ENCODE peak calls at places on chromosome 6, in nine cellular contexts. D is cardiac fibroblast, X is Peyer's patch, A is lower lobe of right lung, B is adrenal gland, E is kidney epithelial cell, R is psoas muscle, I is tibial nerve, Y is OCI-LY7. J is an unnamed sample.

GRCh38 chr6:30818426-30818841 is 65.9 kb upstream of the DDR1 start:
- DNase-seq in X (no peak), E (no peak), I (no peak), R (no peak), A (no peak), Y (no peak), D (peak; percentile 92), B (no peak), J (no peak)

GRCh38 chr6:117485433-117485832 is 3.0 kb downstream of the DCBLD1 start:
- DNase-seq in E (no peak), Y (no peak), I (no peak), A (no peak), B (no peak), R (no peak), X (no peak), D (no peak), J (no peak)

GRCh38 chr6:162785632-162786242 is 58.0 kb downstream of the PACRG start:
- DNase-seq in B (no peak), I (no peak), Y (no peak), A (no peak), D (no peak), R (no peak), E (no peak), X (no peak), J (no peak)

GRCh38 chr6:143157146-143157545 is 96.5 kb downstream of the AIG1 start:
- DNase-seq in X (no peak), D (no peak), B (no peak), E (no peak), I (no peak), A (no peak), Y (no peak), R (no peak), J (no peak)

GRCh38 chr6:99185525-99185924 is 163.9 kb downstream of the FAXC start:
- DNase-seq in I (no peak), A (no peak), D (no peak), E (no peak), Y (no peak), B (no peak), R (no peak), X (no peak), J (no peak)

GRCh38 chr6:92354270-92354831 is 1065.0 kb downstream of the EPHA7 start:
- DNase-seq in R (no peak), Y (no peak), E (no peak), A (no peak), I (no peak), D (no peak), B (no peak), X (no peak), J (no peak)

GRCh38 chr6:22149501-22150490 is 147.0 kb downstream of the PRL start:
- DNase-seq in R (no peak), X (no peak), D (peak; percentile 9), A (no peak), B (peak; percentile 67), Y (no peak), E (peak; percentile 54), I (no peak), J (no peak)

GRCh38 chr6:33860706-33861474 is 57.1 kb upstream of the MLN start:
- DNase-seq in R (no peak), B (no peak), A (no peak), Y (peak; percentile 29), X (no peak), D (peak; percentile 48), I (no peak), E (no peak), J (no peak)

GRCh38 chr6:118776607-118777549 is 117.1 kb upstream of the ASF1A start:
- DNase-seq in R (peak; percentile 33), B (peak; percentile 87), E (peak; percentile 23), A (no peak), Y (peak; percentile 70), I (peak; percentile 82), X (peak; percentile 85), D (peak; percentile 89), J (no peak)

GRCh38 chr6:8889514-8889913 is 454.2 kb upstream of the SLC35B3 start:
- DNase-seq in E (no peak), D (no peak), X (no peak), R (no peak), A (no peak), Y (no peak), I (no peak), B (no peak), J (no peak)

GRCh38 chr6:13431861-13432465 is 55.4 kb downstream of the GFOD1 start:
- DNase-seq in I (no peak), D (peak; percentile 51), R (no peak), X (no peak), E (no peak), A (no peak), B (no peak), Y (no peak), J (no peak)

DNA sequence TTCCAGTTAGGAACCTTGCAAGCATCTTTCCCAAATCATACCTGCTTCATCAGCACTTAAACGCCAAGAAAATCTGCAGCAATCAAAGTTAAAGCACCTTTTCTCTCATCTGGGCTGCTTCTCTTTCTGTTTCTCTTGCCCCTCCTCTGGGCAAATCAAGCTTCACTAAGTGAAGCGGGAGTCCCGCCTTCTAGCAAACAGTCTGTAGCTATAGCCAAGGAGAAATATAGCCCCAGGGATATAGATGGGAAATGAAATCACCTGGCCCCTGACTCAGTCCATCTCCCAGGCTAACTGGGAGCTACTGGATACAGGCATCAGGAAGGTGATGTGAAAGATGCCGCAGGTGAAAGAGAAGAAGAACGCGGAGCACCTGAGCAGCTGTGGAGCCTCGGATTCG is 481.9 kb downstream of the C6orf118 start:
- DNase-seq in I (no peak), X (no peak), E (no peak), Y (no peak), R (no peak), B (no peak), D (no peak), A (no peak), J (no peak)
- H3K4me3 ChIP-seq in I (no peak overlapping the region), X (no peak overlapping the region), E (no peak overlapping the region), Y (no peak overlapping the region), R (no peak overlapping the region), B (no peak overlapping the region), D (no peak overlapping the region), A (no peak overlapping the region), J (no peak overlapping the region)

GRCh38 chr6:136791296-136792065 is 796 bp downstream of the MAP3K5 start:
- DNase-seq in A (peak; percentile 84), B (peak; percentile 77), D (peak; percentile 65), I (peak; percentile 57), X (peak; percentile 91), Y (peak; percentile 81), R (peak; percentile 66), E (no peak), J (peak; percentile 86)

GRCh38 chr6:136793348-136793747 is 1.1 kb upstream of the MAP3K5 start:
- DNase-seq in E (no peak), B (no peak), I (no peak), X (no peak), Y (no peak), D (no peak), R (no peak), A (no peak), J (no peak)

GRCh38 chr6:136792945-136793289 is 640 bp upstream of the MAP3K5 start:
- DNase-seq in D (peak; percentile 92), I (peak; percentile 92), A (peak; percentile 96), B (peak; percentile 96), R (peak; percentile 93), E (no peak), X (peak; percentile 98), Y (peak; percentile 93), J (peak; percentile 90)

GRCh38 chr6:136790411-136791295 is 1.6 kb downstream of the MAP3K5 start:
- DNase-seq in B (no peak), A (no peak), I (no peak), Y (no peak), X (no peak), E (no peak), D (no peak), R (no peak), J (no peak)

GRCh38 chr6:136792066-136792944 is at the start of gene MAP3K5:
- DNase-seq in B (peak; percentile 90), I (peak; percentile 68), X (peak; percentile 96), D (peak; percentile 86), E (no peak), Y (peak; percentile 94), A (peak; percentile 91), R (peak; percentile 80), J (peak; percentile 93)
- TF ChIP-seq CTCF in B (no peak), I (peak; percentile 36), X (peak; percentile 68), D (peak; percentile 41), E (peak; percentile 48), Y (peak; percentile 36), A (no peak), R (no peak), J (peak; percentile 6)

GRCh38 chr6:46324706-46325105 is 153.9 kb upstream of the ENPP5 start:
- DNase-seq in A (no peak), I (no peak), X (no peak), Y (no peak), D (no peak), B (no peak), R (no peak), E (no peak), J (no peak)

GRCh38 chr6:46325561-46326525 is 155.1 kb upstream of the ENPP5 start:
- DNase-seq in I (no peak), X (no peak), A (peak; percentile 41), Y (peak; percentile 7), E (peak; percentile 34), R (no peak), B (peak; percentile 42), D (peak; percentile 36), J (no peak)

GRCh38 chr6:46320505-46320904 is 149.7 kb upstream of the ENPP5 start:
- DNase-seq in Y (no peak), A (no peak), B (no peak), D (peak; percentile 12), I (no peak), X (no peak), E (no peak), R (no peak), J (no peak)

GRCh38 chr6:46323312-46323965 is 152.7 kb upstream of the ENPP5 start:
- DNase-seq in D (peak; percentile 91), I (no peak), Y (no peak), B (peak; percentile 70), A (no peak), E (peak; percentile 29), X (no peak), R (no peak), J (no peak)

DNA sequence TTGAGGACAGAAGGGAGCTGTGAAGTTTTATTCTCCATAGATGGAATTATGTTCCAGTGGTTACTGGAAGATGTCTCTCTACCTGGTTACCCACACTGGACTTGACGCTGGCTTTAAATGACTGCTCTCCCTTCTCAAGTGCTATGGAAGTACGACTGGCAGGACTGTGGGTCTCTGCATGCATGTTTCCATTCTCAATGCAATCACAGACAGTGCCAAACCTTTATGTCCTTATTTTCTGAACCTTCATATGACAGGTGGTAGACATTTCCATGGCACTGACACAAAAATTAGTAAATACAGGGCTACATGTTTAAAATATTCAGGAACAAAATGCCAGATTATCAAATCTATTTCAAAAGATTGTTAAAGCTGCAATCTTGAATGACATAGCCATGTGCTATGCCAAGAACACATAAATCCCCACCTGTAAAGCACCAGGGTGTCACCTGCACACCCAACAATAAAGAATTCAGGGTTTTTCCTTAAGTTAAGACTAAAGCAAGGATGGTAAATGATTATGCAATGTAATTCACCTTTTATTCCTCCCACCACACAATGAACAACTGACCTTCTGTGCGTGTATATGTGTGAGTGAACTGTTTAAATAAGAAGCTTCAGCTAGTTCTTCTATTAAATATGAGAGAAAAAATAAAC is 153.3 kb upstream of the ENPP5 start:
- DNase-seq in Y (no peak), D (no peak), X (no peak), E (no peak), B (no peak), I (no peak), A (no peak), R (no peak), J (no peak)
- H3K4me3 ChIP-seq in Y (no peak overlapping the region), D (no peak overlapping the region), X (no peak overlapping the region), E (no peak overlapping the region), B (no peak overlapping the region), I (no peak overlapping the region), A (no peak overlapping the region), R (no peak overlapping the region), J (no peak overlapping the region)

GRCh38 chr6:151440930-151441329 is 11.0 kb downstream of the RMND1 start:
- DNase-seq in Y (peak; percentile 16), E (no peak), X (no peak), D (peak; percentile 67), B (no peak), I (peak; percentile 21), A (no peak), R (no peak), J (no peak)
- TF ChIP-seq CTCF in Y (peak; percentile 66), E (peak; percentile 31), X (no peak), D (peak; percentile 50), B (peak; percentile 61), I (peak; percentile 13), A (peak; percentile 37), R (peak; percentile 17), J (no peak)